ENCODE peak calls at places on chromosomes 4 and X, in ten cellular contexts. X, Y, D, Z, C, J, L, I, U and M are unnamed samples.

GRCh38 chrX:1281511-1281910 is 12.9 kb downstream of the CSF2RA start:
- DNase-seq in J (no peak), C (no peak), I (no peak), X (no peak), U (no peak), Y (peak; percentile 45), D (no peak), L (no peak), Z (no peak), M (no peak)

GRCh38 chrX:49186125-49187027 is at the start of gene PRICKLE3:
- DNase-seq in C (peak; percentile 9), L (peak; percentile 90), X (no peak), Y (peak; percentile 60), D (peak; percentile 82), Z (peak; percentile 73), J (peak; percentile 59), I (peak; percentile 86), U (peak; percentile 61), M (peak; percentile 63)

GRCh38 chrX:104253567-104254441 is 929 bp downstream of the ESX1 start:
- DNase-seq in Z (no peak), J (no peak), X (no peak), L (no peak), D (no peak), Y (peak; percentile 32), I (no peak), U (no peak), C (no peak), M (no peak)

GRCh38 chr4:40262861-40263260 is 66.0 kb downstream of the RHOH start:
- DNase-seq in I (no peak), Z (no peak), L (no peak), D (no peak), X (no peak), C (no peak), Y (no peak), U (no peak), J (no peak), M (no peak)

GRCh38 chr4:147049940-147050852 is 104.5 kb upstream of the TTC29 start:
- DNase-seq in J (no peak), Z (no peak), C (no peak), X (no peak), Y (no peak), U (no peak), D (peak; percentile 32), L (no peak), I (no peak), M (no peak)

GRCh38 chrX:110219920-110220319 is 98.0 kb downstream of the AMMECR1 start:
- DNase-seq in Z (no peak), L (no peak), I (no peak), U (no peak), Y (no peak), C (no peak), X (no peak), J (no peak), D (no peak), M (no peak)

GRCh38 chrX:104343408-104344129 is 88.8 kb upstream of the ESX1 start:
- DNase-seq in C (no peak), I (peak; percentile 10), U (no peak), L (no peak), J (peak; percentile 31), Y (peak; percentile 20), D (peak; percentile 52), Z (peak; percentile 65), X (peak; percentile 39), M (peak; percentile 19)

GRCh38 chrX:42519666-42520231 is 258.2 kb downstream of the PPP1R2C start:
- DNase-seq in Y (no peak), U (no peak), I (no peak), C (no peak), Z (no peak), J (no peak), X (no peak), L (no peak), D (no peak), M (no peak)

GRCh38 chrX:113929004-113929403 is 654.9 kb upstream of the HTR2C start:
- DNase-seq in U (no peak), C (no peak), I (no peak), Y (peak; percentile 3), J (no peak), X (peak; percentile 43), L (no peak), D (peak; percentile 39), Z (peak; percentile 32), M (no peak)

GRCh38 chr4:121253961-121254360 is 89.8 kb upstream of the TNIP3 start:
- DNase-seq in Z (no peak), U (no peak), X (no peak), I (no peak), D (no peak), L (no peak), Y (no peak), C (no peak), J (peak; percentile 43), M (peak; percentile 32)

GRCh38 chr4:6608758-6609414 is 31.6 kb upstream of the MRFAP1 start:
- DNase-seq in C (no peak), J (no peak), U (no peak), L (no peak), I (peak; percentile 21), D (no peak), X (no peak), Z (no peak), Y (no peak), M (peak; percentile 3)

GRCh38 chrX:87516716-87517115 is 886 bp upstream of the KLHL4 start:
- DNase-seq in I (no peak), C (no peak), U (no peak), X (no peak), L (no peak), Z (no peak), D (no peak), Y (no peak), J (no peak), M (no peak)

GRCh38 chr4:142778908-142779307 is 67.2 kb downstream of the INPP4B start:
- DNase-seq in U (no peak), L (no peak), X (no peak), C (no peak), J (no peak), D (no peak), I (no peak), Z (no peak), Y (no peak), M (no peak)

GRCh38 chr4:825063-825968 is 613 bp downstream of the CPLX1 start:
- DNase-seq in J (peak; percentile 27), L (peak; percentile 40), D (no peak), C (no peak), Z (no peak), Y (no peak), U (no peak), I (no peak), X (no peak), M (peak; percentile 31)

GRCh38 chrX:68832101-68832416 is 3.2 kb downstream of the EFNB1 start:
- DNase-seq in C (no peak), L (peak; percentile 82), Z (no peak), J (no peak), D (no peak), Y (no peak), U (no peak), X (no peak), I (peak; percentile 50), M (no peak)
- H3K4me3 ChIP-seq in C (peak overlapping the region; percentile 77), L (no peak overlapping the region), Z (no peak overlapping the region), J (no peak overlapping the region), D (peak overlapping the region; percentile 36), Y (no peak overlapping the region), U (peak overlapping the region; percentile 67), X (no peak overlapping the region), I (peak overlapping the region; percentile 74), M (no peak overlapping the region)

GRCh38 chr4:122855491-122855890 is 28.9 kb downstream of the FGF2 start:
- DNase-seq in Y (no peak), L (no peak), X (no peak), J (no peak), Z (peak; percentile 8), C (no peak), I (no peak), U (no peak), D (no peak), M (no peak)
- H3K27ac ChIP-seq in Y (peak overlapping the region; percentile 29), L (peak overlapping the region; percentile 80), X (no peak overlapping the region), J (no peak overlapping the region), Z (no peak overlapping the region), C (peak overlapping the region; percentile 64), I (no peak overlapping the region), U (peak overlapping the region; percentile 75), D (no peak overlapping the region), M (no peak overlapping the region)

GRCh38 chrX:129678176-129678880 is 23.6 kb upstream of the APLN start:
- DNase-seq in J (peak; percentile 43), U (peak; percentile 20), Z (peak; percentile 28), C (no peak), X (no peak), L (peak; percentile 63), Y (peak; percentile 61), D (peak; percentile 35), I (peak; percentile 38), M (peak; percentile 51)

GRCh38 chrX:129679856-129680255 is 25.1 kb upstream of the APLN start:
- DNase-seq in Y (no peak), Z (no peak), J (no peak), C (no peak), X (no peak), U (no peak), I (no peak), L (no peak), D (no peak), M (no peak)

GRCh38 chrX:129682979-129683378 is 28.2 kb upstream of the APLN start:
- DNase-seq in C (no peak), U (no peak), L (no peak), J (no peak), I (no peak), D (no peak), Y (no peak), Z (no peak), X (no peak), M (no peak)

GRCh38 chrX:129678881-129679195 is 24.1 kb upstream of the APLN start:
- DNase-seq in Y (no peak), I (no peak), D (no peak), U (no peak), L (no peak), J (no peak), Z (no peak), X (no peak), C (no peak), M (no peak)
- H3K4me3 ChIP-seq in Y (peak overlapping the region; percentile 45), I (peak overlapping the region; percentile 57), D (no peak overlapping the region), U (peak overlapping the region; percentile 47), L (no peak overlapping the region), J (peak overlapping the region; percentile 60), Z (peak overlapping the region; percentile 48), X (no peak overlapping the region), C (peak overlapping the region; percentile 66), M (peak overlapping the region; percentile 47)

GRCh38 chr4:186169333-186169941 is 21.9 kb upstream of the CYP4V2 start:
- DNase-seq in Y (no peak), C (no peak), L (no peak), J (no peak), X (no peak), D (no peak), Z (no peak), U (no peak), I (no peak), M (no peak)

GRCh38 chr4:186168750-186169149 is 22.6 kb upstream of the CYP4V2 start:
- DNase-seq in X (no peak), J (no peak), C (no peak), I (no peak), U (no peak), Z (no peak), D (no peak), Y (no peak), L (no peak), M (no peak)

GRCh38 chr4:186166852-186167512 is 24.4 kb upstream of the CYP4V2 start:
- DNase-seq in C (no peak), Y (no peak), X (no peak), L (no peak), I (no peak), U (no peak), D (no peak), J (no peak), Z (peak; percentile 84), M (no peak)

GRCh38 chr4:186169942-186170802 is 21.2 kb upstream of the CYP4V2 start:
- DNase-seq in I (no peak), J (no peak), U (no peak), X (no peak), Y (no peak), D (no peak), L (no peak), Z (no peak), C (no peak), M (no peak)

GRCh38 chr4:186167605-186168004 is 23.8 kb upstream of the CYP4V2 start:
- DNase-seq in C (no peak), X (no peak), Z (no peak), U (no peak), Y (no peak), J (no peak), L (no peak), D (no peak), I (no peak), M (no peak)
- H3K27ac ChIP-seq in C (no peak overlapping the region), X (no peak overlapping the region), Z (peak overlapping the region; percentile 29), U (no peak overlapping the region), Y (no peak overlapping the region), J (no peak overlapping the region), L (no peak overlapping the region), D (no peak overlapping the region), I (no peak overlapping the region), M (no peak overlapping the region)